ENCODE peak calls at places on chromosomes 11 and 22, in nine cellular contexts. P is fibroblast of lung; O is mucosa of descending colon; T is left ventricle myocardium inferior; Z is spleen; X is neuronal stem cell; N is neural progenitor cell; M is tibial artery; Y is CD8-positive, alpha-beta T cell. F is an unnamed sample. For H3K4me1, the result is how much of the 10 kb centered on the place peaks cover.

GRCh38 chr22:35369996-35370395 is 10.9 kb upstream of the HMOX1 start:
- DNase-seq in P (no peak), Z (no peak), M (no peak), T (no peak), Y (no peak), O (no peak), X (no peak), N (no peak), F (no peak)

GRCh38 chr22:40235418-40235817 is 57.7 kb downstream of the TNRC6B start:
- DNase-seq in N (no peak), X (no peak), M (no peak), O (no peak), Y (no peak), Z (no peak), P (peak), T (no peak), F (no peak)

GRCh38 chr11:120326845-120327281 is 1.8 kb downstream of the TLCD5 start:
- DNase-seq in Z (no peak), P (peak), M (no peak), O (no peak), N (no peak), T (no peak), Y (no peak), X (no peak), F (peak)

GRCh38 chr11:18235394-18235926 is 1.1 kb downstream of the SAA4 start:
- DNase-seq in M (no peak), N (peak), X (no peak), T (no peak), P (no peak), Z (no peak), O (no peak), Y (no peak), F (no peak)

GRCh38 chr11:102527701-102528100 is 2.8 kb downstream of the MMP7 start:
- DNase-seq in M (no peak), N (no peak), O (no peak), Y (no peak), Z (no peak), T (no peak), P (peak), X (no peak), F (no peak)

GRCh38 chr11:67306769-67307544 is 3.6 kb downstream of the SSH3 start:
- DNase-seq in P (no peak), N (no peak), Y (no peak), O (no peak), Z (peak), M (no peak), X (no peak), T (no peak), F (no peak)

GRCh38 chr11:63670077-63670737 is 969 bp downstream of the ATL3 start:
- DNase-seq in M (no peak), X (no peak), N (no peak), O (no peak), Z (no peak), P (no peak), Y (no peak), T (no peak), F (peak)

GRCh38 chr11:12900496-12900895 is 108.6 kb upstream of the RASSF10 start:
- DNase-seq in P (peak), Y (no peak), O (no peak), T (no peak), Z (no peak), N (no peak), X (no peak), M (no peak), F (peak)

GRCh38 chr22:43313497-43314474 is 29.4 kb downstream of the SCUBE1 start:
- DNase-seq in M (no peak), X (no peak), O (no peak), Z (peak), T (peak), N (peak), Y (no peak), P (no peak), F (no peak)

GRCh38 chr11:69273571-69273970 is 20.4 kb upstream of the MYEOV start:
- DNase-seq in T (no peak), N (no peak), X (no peak), P (no peak), O (peak), Y (no peak), Z (no peak), M (no peak), F (no peak)

GRCh38 chr11:46718155-46719019 is 626 bp upstream of the F2 start:
- DNase-seq in M (no peak), Z (no peak), P (no peak), T (no peak), X (no peak), Y (no peak), N (no peak), O (peak), F (no peak)

GRCh38 chr11:111137846-111138245 is 107.7 kb upstream of the POU2AF2 start:
- DNase-seq in Y (no peak), T (no peak), N (no peak), X (no peak), O (no peak), M (no peak), Z (no peak), P (no peak), F (no peak)

GRCh38 chr22:20437253-20438065 is at the start of gene SCARF2:
- DNase-seq in T (peak), X (peak), Z (peak), N (peak), P (peak), M (peak), Y (no peak), O (peak), F (peak)

GRCh38 chr11:125315088-125315740 is 150.7 kb downstream of the PKNOX2 start:
- DNase-seq in Z (no peak), P (peak), X (no peak), T (peak), M (no peak), O (no peak), N (no peak), Y (no peak), F (peak)

GRCh38 chr11:13152264-13152663 is 125.3 kb upstream of the BMAL1 start:
- DNase-seq in Z (no peak), N (no peak), X (no peak), P (no peak), O (no peak), Y (no peak), T (no peak), M (no peak), F (no peak)

GRCh38 chr11:78350101-78350645 is 67.4 kb downstream of the GAB2 start:
- DNase-seq in P (peak), N (peak), M (no peak), X (no peak), T (no peak), Y (no peak), O (peak), Z (no peak), F (peak)

GRCh38 chr22:32999039-32999861 is 58.9 kb downstream of the SYN3 start:
- DNase-seq in O (no peak), Z (no peak), M (no peak), X (no peak), N (no peak), T (no peak), Y (no peak), P (no peak), F (no peak)

GRCh38 chr11:40306938-40307548 is 1152.4 kb downstream of the LRRC4C start:
- DNase-seq in O (no peak), Y (no peak), X (peak), Z (no peak), M (no peak), P (peak), N (peak), T (no peak), F (peak)

GRCh38 chr11:73402834-73403185 is 26.6 kb downstream of the RELT start:
- DNase-seq in P (no peak), O (no peak), X (no peak), T (no peak), Z (no peak), N (no peak), M (no peak), Y (no peak), F (no peak)

GRCh38 chr11:46452918-46453517 is 61.4 kb upstream of the CHRM4 start:
- DNase-seq in M (no peak), P (no peak), T (no peak), Y (no peak), N (no peak), O (no peak), X (no peak), Z (no peak), F (no peak)

GRCh38 chr11:77188323-77188911 is 60.4 kb downstream of the MYO7A start:
- DNase-seq in P (peak), Z (peak), M (peak), T (peak), X (peak), N (peak), Y (peak), O (peak), F (peak)

GRCh38 chr11:65389294-65389980 is 3.0 kb downstream of the FRMD8 start:
- DNase-seq in O (no peak), T (no peak), M (no peak), N (no peak), Y (no peak), P (no peak), X (no peak), Z (peak), F (no peak)

DNA sequence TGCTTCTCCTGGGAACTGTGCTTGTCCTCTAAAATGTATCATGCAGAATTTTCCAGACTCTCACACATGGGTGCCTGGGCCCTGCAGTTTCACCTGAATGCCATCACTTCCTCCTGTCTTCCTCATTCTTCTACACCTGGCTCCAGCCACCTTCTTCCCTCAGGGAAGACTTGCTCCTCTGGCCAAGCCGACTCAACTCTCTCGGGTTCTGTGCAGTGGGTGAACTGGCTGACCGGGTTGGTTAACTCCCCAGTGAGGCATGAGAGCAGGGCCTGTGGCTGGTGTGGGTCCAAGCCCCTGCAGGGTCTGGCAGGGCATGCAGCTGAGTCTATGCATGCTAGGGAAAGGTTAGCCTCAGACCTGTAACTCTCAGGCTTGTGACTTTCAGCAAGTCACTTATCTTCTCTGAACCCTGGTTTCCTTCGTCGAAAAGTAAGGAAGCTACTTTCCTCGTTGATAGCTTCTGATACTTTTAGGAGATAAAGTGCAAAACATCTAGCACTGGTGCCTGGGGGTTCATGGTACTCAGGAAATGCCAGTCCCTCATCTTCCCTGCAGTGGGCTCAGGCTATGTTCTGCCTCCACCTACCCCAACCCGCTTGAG is 11.9 kb downstream of the CD82 start:
- DNase-seq in T (no peak), N (no peak), Y (no peak), X (no peak), M (no peak), P (no peak), Z (no peak), O (no peak), F (no peak)
- H3K4me1 ChIP-seq in T (half or more), N (under half), Y (under half), X (under half), M (under half), P (under half), Z (half or more), O (under half), F (under half)

GRCh38 chr22:46583571-46583970 is 36.6 kb upstream of the GRAMD4 start:
- DNase-seq in X (no peak), T (peak), Y (no peak), O (peak), N (no peak), Z (peak), M (no peak), P (no peak), F (no peak)
- H3K4me1 ChIP-seq in X (under half), T (half or more), Y (under half), O (half or more), N (under half), Z (half or more), M (under half), P (under half), F (under half)

DNA sequence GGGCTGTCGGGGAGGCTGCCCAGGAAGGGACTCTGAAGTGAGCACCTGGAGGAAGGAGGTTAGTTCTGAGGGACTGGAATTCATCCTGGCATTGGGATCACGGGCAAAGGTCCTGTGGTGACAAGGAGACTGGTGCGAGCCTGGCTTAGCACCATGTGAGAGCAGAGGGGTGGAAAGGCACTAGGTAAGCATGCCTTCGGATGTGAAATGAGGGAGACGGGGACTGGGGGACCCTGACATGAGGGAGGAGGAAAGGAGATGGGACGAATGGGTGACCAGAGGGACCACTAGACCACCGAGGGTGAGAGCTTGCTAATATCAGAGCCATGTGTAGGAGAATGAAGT is 3.1 kb upstream of the VPREB1 start:
- DNase-seq in Y (no peak), Z (no peak), P (no peak), X (no peak), T (no peak), O (no peak), N (no peak), M (peak), F (no peak)
- H3K4me1 ChIP-seq in Y (under half), Z (under half), P (under half), X (under half), T (under half), O (under half), N (under half), M (under half), F (under half)

DNA sequence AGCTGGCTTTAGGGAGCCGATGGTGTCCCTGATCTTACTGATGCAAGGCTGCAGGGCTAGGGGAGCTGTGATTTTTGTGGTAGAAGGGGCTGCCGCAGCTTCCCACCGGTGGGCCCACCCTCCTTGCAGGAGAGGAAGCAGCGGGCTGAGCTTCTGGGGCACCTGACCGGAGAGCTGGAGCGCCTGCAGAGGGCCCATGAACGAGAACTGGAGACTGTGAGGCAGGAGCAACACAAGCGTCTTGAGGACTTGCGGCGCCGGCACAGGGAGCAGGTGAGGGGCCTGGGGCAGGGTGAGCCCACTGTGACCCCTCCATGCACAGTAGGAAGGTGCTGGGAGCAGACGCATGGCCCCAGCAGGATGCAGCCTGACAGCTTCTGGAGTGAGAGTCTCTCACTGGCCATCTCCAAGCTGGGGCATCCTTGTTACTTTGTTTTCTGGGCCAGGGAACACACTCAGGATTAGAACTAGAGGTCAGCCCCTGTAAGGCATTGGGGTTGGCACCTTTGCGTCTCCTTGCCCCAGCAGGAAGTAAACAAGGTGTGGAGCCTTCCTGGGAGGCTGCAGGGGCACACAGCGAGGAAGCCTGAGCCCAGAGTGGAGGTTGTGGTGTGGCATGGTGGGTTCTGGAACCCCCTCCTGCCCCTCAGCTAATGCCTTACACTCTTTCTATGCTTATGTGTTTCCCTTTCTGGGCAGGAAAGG is 66.7 kb downstream of the CEP164 start:
- DNase-seq in Z (peak), T (no peak), Y (no peak), N (no peak), P (no peak), X (no peak), M (peak), O (no peak), F (no peak)
- H3K4me1 ChIP-seq in Z (under half), T (under half), Y (under half), N (under half), P (under half), X (under half), M (under half), O (under half), F (under half)

GRCh38 chr11:115716577-115717214 is 212.5 kb upstream of the CADM1 start:
- DNase-seq in T (no peak), M (no peak), P (no peak), Z (no peak), Y (no peak), X (no peak), N (no peak), O (no peak), F (no peak)
- H3K4me1 ChIP-seq in T (under half), M (under half), P (under half), Z (under half), Y (under half), X (under half), N (under half), O (under half), F (under half)

DNA sequence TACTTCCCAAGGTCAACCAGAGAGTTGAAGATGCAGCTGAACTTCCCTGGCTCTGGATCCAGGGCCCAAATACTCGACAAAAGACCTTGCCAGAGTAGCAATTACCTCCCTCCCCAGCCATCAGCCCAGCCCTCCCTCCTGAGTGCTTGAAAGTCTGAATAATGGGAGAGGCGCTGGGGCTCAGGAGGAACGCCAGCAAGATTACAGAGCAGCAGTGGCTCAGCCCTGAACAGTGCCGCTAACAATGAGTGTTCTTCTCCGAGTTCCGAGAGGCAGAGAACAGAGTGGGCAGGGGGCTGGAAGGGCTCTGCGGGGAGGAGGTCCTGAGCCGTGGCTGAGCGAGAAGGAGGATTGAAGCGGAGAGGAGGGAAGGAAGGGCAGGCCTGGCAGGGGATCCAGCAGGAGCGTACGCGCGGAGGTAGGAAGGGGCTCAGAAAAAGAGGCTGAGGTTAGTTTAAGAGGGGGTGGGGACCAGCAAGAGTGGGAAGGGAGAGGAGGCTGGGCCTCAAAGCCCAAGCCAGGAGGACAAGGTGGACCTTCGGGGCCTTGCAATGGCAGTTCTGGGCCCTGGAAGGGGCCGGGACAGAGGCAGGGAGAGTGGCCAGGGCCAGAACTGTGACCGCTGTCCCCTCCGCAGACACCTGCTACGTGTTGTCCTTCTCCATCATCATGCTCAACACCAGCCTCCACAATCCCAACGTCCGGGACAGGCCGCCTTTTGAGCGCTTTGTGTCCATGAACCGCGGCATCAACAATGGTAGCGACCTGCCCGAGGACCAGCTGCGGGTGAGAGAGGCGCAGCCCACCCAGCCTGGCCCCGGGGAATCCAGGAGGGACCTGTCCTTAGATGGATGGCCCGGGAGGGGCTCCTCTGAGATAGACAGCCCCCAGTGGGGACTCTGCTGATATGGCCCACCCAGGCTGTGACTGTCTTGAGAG is 20.6 kb downstream of the CYTH4 start:
- DNase-seq in P (peak), M (no peak), N (peak), Z (no peak), T (no peak), O (no peak), X (peak), Y (no peak), F (peak)
- H3K4me1 ChIP-seq in P (under half), M (under half), N (under half), Z (half or more), T (under half), O (under half), X (under half), Y (half or more), F (under half)

DNA sequence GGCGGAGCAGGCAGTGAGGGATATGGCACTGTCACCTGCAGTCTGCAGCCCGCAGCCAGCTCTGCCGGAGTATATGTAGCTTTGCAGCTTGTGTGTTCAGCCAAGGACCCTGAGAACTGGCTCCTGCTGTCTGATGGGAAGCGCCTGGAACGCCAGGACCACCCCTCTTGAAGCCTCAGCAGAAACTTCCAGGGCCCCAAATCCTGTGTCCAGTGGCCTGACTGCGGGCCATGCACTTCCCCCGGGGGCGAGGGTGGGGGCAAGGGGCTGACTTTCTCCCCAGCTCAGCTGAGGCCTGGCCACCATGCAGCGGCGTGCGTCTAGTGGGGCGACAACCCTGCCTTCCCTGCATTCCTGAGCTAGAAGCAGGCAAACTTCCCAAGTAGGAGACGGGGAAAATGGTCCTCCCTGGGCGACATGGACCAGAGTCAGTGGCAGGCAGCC is 32.3 kb downstream of the PISD start:
- DNase-seq in X (no peak), P (no peak), Z (peak), O (peak), M (no peak), N (no peak), T (no peak), Y (no peak), F (no peak)
- H3K4me1 ChIP-seq in X (under half), P (under half), Z (half or more), O (under half), M (under half), N (under half), T (half or more), Y (under half), F (under half)

DNA sequence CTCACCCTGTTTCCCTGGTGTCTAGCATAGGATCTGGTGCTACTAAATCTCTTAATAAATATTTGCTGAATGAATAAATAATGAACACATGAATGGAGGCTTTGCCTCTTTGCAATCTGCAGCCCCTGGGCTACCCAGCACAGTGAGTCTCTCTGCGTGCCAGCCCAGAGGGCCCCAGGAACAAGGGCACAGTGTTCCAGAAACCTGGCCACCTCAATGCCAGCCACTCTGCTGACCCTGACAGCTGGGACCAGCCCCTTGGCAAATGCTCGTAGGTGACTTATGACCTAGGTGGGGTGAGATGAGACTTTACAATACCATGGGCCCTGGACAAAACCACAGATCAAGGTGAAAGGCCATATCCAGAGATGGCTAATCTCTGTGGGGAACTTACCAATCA is 31.6 kb downstream of the UQCR10 start:
- DNase-seq in P (no peak), O (no peak), Z (no peak), Y (no peak), X (no peak), M (no peak), T (peak), N (no peak), F (no peak)
- H3K4me1 ChIP-seq in P (under half), O (under half), Z (under half), Y (under half), X (under half), M (under half), T (half or more), N (under half), F (under half)